ENCODE peak calls at places on chromosomes 2 and 18, in nine cellular contexts. One of them, this sample, is unnamed.

GRCh38 chr18:50775726-50776125 is 44.1 kb downstream of the MRO start:
- DNase-seq in PC-9: no peak
- DNase-seq in transverse colon: no peak
- DNase-seq in AG04450: no peak
- DNase-seq in Calu3: no peak
- DNase-seq in pancreas: no peak
- DNase-seq in OCI-LY7: no peak
- DNase-seq in HL-60: no peak
- DNase-seq in WERI-Rb-1: no peak
- DNase-seq in this sample: no peak

GRCh38 chr2:85718885-85719487 is 24.8 kb downstream of the GNLY start:
- DNase-seq in PC-9: no peak
- DNase-seq in transverse colon: no peak
- DNase-seq in AG04450: no peak
- DNase-seq in Calu3: no peak
- DNase-seq in pancreas: no peak
- DNase-seq in OCI-LY7: no peak
- DNase-seq in HL-60: no peak
- DNase-seq in WERI-Rb-1: no peak
- DNase-seq in this sample: no peak

GRCh38 chr18:55920063-55920462 is 332.1 kb upstream of the TCF4 start:
- DNase-seq in PC-9: no peak
- DNase-seq in transverse colon: no peak
- DNase-seq in AG04450: no peak
- DNase-seq in Calu3: no peak
- DNase-seq in pancreas: no peak
- DNase-seq in OCI-LY7: no peak
- DNase-seq in HL-60: no peak
- DNase-seq in WERI-Rb-1: no peak
- DNase-seq in this sample: no peak

GRCh38 chr2:135820003-135820618 is 16.9 kb downstream of the LCT start:
- DNase-seq in PC-9: no peak
- DNase-seq in transverse colon: no peak
- DNase-seq in AG04450: peak
- DNase-seq in Calu3: no peak
- DNase-seq in pancreas: no peak
- DNase-seq in OCI-LY7: no peak
- DNase-seq in HL-60: peak
- DNase-seq in WERI-Rb-1: no peak
- DNase-seq in this sample: peak

GRCh38 chr2:190443778-190444481 is 35.8 kb downstream of the MFSD6 start:
- DNase-seq in PC-9: no peak
- DNase-seq in transverse colon: no peak
- DNase-seq in AG04450: peak
- DNase-seq in Calu3: no peak
- DNase-seq in pancreas: no peak
- DNase-seq in OCI-LY7: no peak
- DNase-seq in HL-60: no peak
- DNase-seq in WERI-Rb-1: no peak
- DNase-seq in this sample: no peak

GRCh38 chr2:227163998-227164744 is at the start of the genes COL4A3 and COL4A4:
- DNase-seq in PC-9: no peak
- DNase-seq in transverse colon: peak
- DNase-seq in AG04450: no peak
- DNase-seq in Calu3: peak
- DNase-seq in pancreas: peak
- DNase-seq in OCI-LY7: no peak
- DNase-seq in HL-60: no peak
- DNase-seq in WERI-Rb-1: peak
- DNase-seq in this sample: no peak

GRCh38 chr2:27001851-27002369 is 30.9 kb upstream of the TMEM214 start:
- DNase-seq in PC-9: no peak
- DNase-seq in transverse colon: no peak
- DNase-seq in AG04450: no peak
- DNase-seq in Calu3: no peak
- DNase-seq in pancreas: no peak
- DNase-seq in OCI-LY7: no peak
- DNase-seq in HL-60: no peak
- DNase-seq in WERI-Rb-1: no peak
- DNase-seq in this sample: no peak

GRCh38 chr2:45616663-45617411 is 5.8 kb upstream of the SRBD1 start:
- DNase-seq in PC-9: peak
- DNase-seq in transverse colon: no peak
- DNase-seq in AG04450: no peak
- DNase-seq in Calu3: no peak
- DNase-seq in pancreas: no peak
- DNase-seq in OCI-LY7: no peak
- DNase-seq in HL-60: no peak
- DNase-seq in WERI-Rb-1: peak
- DNase-seq in this sample: no peak

GRCh38 chr2:191263050-191263449 is 17.8 kb downstream of the MYO1B start:
- DNase-seq in PC-9: no peak
- DNase-seq in transverse colon: no peak
- DNase-seq in AG04450: no peak
- DNase-seq in Calu3: no peak
- DNase-seq in pancreas: no peak
- DNase-seq in OCI-LY7: no peak
- DNase-seq in HL-60: no peak
- DNase-seq in WERI-Rb-1: no peak
- DNase-seq in this sample: no peak

GRCh38 chr18:23864620-23865019 is 149.9 kb upstream of the TTC39C start:
- DNase-seq in PC-9: no peak
- DNase-seq in transverse colon: no peak
- DNase-seq in AG04450: no peak
- DNase-seq in Calu3: no peak
- DNase-seq in pancreas: no peak
- DNase-seq in OCI-LY7: peak
- DNase-seq in HL-60: no peak
- DNase-seq in WERI-Rb-1: no peak
- DNase-seq in this sample: peak

GRCh38 chr2:11458753-11459152 is 7.2 kb downstream of the E2F6 start:
- DNase-seq in PC-9: no peak
- DNase-seq in transverse colon: no peak
- DNase-seq in AG04450: no peak
- DNase-seq in Calu3: no peak
- DNase-seq in pancreas: no peak
- DNase-seq in OCI-LY7: no peak
- DNase-seq in HL-60: no peak
- DNase-seq in WERI-Rb-1: no peak
- DNase-seq in this sample: no peak

GRCh38 chr2:156190532-156190931 is 142.0 kb downstream of the NR4A2 start:
- DNase-seq in PC-9: no peak
- DNase-seq in transverse colon: peak
- DNase-seq in AG04450: no peak
- DNase-seq in Calu3: no peak
- DNase-seq in pancreas: no peak
- DNase-seq in OCI-LY7: no peak
- DNase-seq in HL-60: no peak
- DNase-seq in WERI-Rb-1: no peak
- DNase-seq in this sample: no peak

GRCh38 chr2:201182650-201183372 is at the start of gene CASP10:
- DNase-seq in PC-9: peak
- DNase-seq in transverse colon: peak
- DNase-seq in AG04450: no peak
- DNase-seq in Calu3: peak
- DNase-seq in pancreas: no peak
- DNase-seq in OCI-LY7: peak
- DNase-seq in HL-60: peak
- DNase-seq in WERI-Rb-1: no peak
- DNase-seq in this sample: no peak

GRCh38 chr2:206354129-206354528 is 79.7 kb downstream of the ZDBF2 start:
- DNase-seq in PC-9: no peak
- DNase-seq in transverse colon: no peak
- DNase-seq in AG04450: no peak
- DNase-seq in Calu3: no peak
- DNase-seq in pancreas: no peak
- DNase-seq in OCI-LY7: peak
- DNase-seq in HL-60: no peak
- DNase-seq in WERI-Rb-1: no peak
- DNase-seq in this sample: no peak

GRCh38 chr2:206349375-206349774 is 74.9 kb downstream of the ZDBF2 start:
- DNase-seq in PC-9: no peak
- DNase-seq in transverse colon: no peak
- DNase-seq in AG04450: no peak
- DNase-seq in Calu3: no peak
- DNase-seq in pancreas: no peak
- DNase-seq in OCI-LY7: no peak
- DNase-seq in HL-60: no peak
- DNase-seq in WERI-Rb-1: no peak
- DNase-seq in this sample: no peak

GRCh38 chr2:206353685-206354084 is 79.2 kb downstream of the ZDBF2 start:
- DNase-seq in PC-9: no peak
- DNase-seq in transverse colon: no peak
- DNase-seq in AG04450: no peak
- DNase-seq in Calu3: no peak
- DNase-seq in pancreas: no peak
- DNase-seq in OCI-LY7: peak
- DNase-seq in HL-60: no peak
- DNase-seq in WERI-Rb-1: no peak
- DNase-seq in this sample: no peak
- TF ChIP-seq CTCF in PC-9: no peak
- TF ChIP-seq CTCF in transverse colon: no peak
- TF ChIP-seq CTCF in AG04450: peak
- TF ChIP-seq CTCF in Calu3: no peak
- TF ChIP-seq CTCF in pancreas: no peak
- TF ChIP-seq CTCF in OCI-LY7: peak
- TF ChIP-seq CTCF in HL-60: no peak
- TF ChIP-seq CTCF in WERI-Rb-1: no peak
- TF ChIP-seq CTCF in this sample: no peak

GRCh38 chr2:127173073-127173472 is 47.0 kb downstream of the CYP27C1 start:
- DNase-seq in PC-9: no peak
- DNase-seq in transverse colon: no peak
- DNase-seq in AG04450: peak
- DNase-seq in Calu3: no peak
- DNase-seq in pancreas: no peak
- DNase-seq in OCI-LY7: no peak
- DNase-seq in HL-60: no peak
- DNase-seq in WERI-Rb-1: no peak
- DNase-seq in this sample: no peak

GRCh38 chr2:127175821-127176354 is 44.2 kb downstream of the CYP27C1 start:
- DNase-seq in PC-9: no peak
- DNase-seq in transverse colon: peak
- DNase-seq in AG04450: no peak
- DNase-seq in Calu3: no peak
- DNase-seq in pancreas: no peak
- DNase-seq in OCI-LY7: no peak
- DNase-seq in HL-60: no peak
- DNase-seq in WERI-Rb-1: no peak
- DNase-seq in this sample: no peak

GRCh38 chr2:127174977-127175376 is 45.1 kb downstream of the CYP27C1 start:
- DNase-seq in PC-9: no peak
- DNase-seq in transverse colon: peak
- DNase-seq in AG04450: no peak
- DNase-seq in Calu3: no peak
- DNase-seq in pancreas: no peak
- DNase-seq in OCI-LY7: no peak
- DNase-seq in HL-60: no peak
- DNase-seq in WERI-Rb-1: peak
- DNase-seq in this sample: no peak

GRCh38 chr2:127175406-127175805 is 44.7 kb downstream of the CYP27C1 start:
- DNase-seq in PC-9: no peak
- DNase-seq in transverse colon: peak
- DNase-seq in AG04450: no peak
- DNase-seq in Calu3: no peak
- DNase-seq in pancreas: no peak
- DNase-seq in OCI-LY7: no peak
- DNase-seq in HL-60: no peak
- DNase-seq in WERI-Rb-1: no peak
- DNase-seq in this sample: no peak

GRCh38 chr2:127174176-127174575 is 45.9 kb downstream of the CYP27C1 start:
- DNase-seq in PC-9: peak
- DNase-seq in transverse colon: peak
- DNase-seq in AG04450: no peak
- DNase-seq in Calu3: peak
- DNase-seq in pancreas: no peak
- DNase-seq in OCI-LY7: no peak
- DNase-seq in HL-60: no peak
- DNase-seq in WERI-Rb-1: peak
- DNase-seq in this sample: no peak
- TF ChIP-seq CTCF in PC-9: peak
- TF ChIP-seq CTCF in transverse colon: peak
- TF ChIP-seq CTCF in AG04450: peak
- TF ChIP-seq CTCF in Calu3: peak
- TF ChIP-seq CTCF in pancreas: no peak
- TF ChIP-seq CTCF in OCI-LY7: peak
- TF ChIP-seq CTCF in HL-60: no peak
- TF ChIP-seq CTCF in WERI-Rb-1: peak
- TF ChIP-seq CTCF in this sample: no peak

DNA sequence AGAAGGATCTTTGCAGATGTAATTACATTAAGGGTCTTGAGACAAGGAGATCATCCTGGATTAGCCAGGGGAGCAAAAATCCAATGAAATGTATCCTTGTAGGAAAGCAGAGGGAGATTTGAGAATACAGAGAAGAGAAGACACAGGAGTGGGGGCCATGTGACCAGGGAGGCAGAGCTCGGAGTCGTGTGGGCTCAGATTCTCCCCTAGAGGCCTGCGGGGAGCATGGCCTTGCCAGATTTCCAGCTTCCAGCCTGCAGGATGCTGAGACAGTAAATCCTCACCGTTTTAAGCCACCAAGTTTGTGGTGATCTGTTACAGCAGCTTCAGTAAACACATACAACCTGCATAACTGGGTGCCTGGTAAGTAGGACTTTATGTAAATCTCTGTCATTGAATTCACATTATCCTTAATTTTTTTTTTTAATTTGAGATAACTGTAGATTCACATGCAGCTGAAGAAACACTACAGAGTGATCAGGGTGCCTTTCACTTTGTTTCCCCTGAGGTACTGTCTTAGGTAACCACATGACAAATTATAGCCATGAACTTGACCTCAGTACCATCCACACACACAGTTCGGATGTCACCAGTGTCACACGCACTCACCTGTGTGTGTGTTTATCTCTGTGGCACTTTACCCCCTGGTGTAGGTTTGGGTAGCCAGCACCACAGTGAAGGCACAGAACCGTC is 138.4 kb upstream of the HDAC4 start:
- DNase-seq in PC-9: no peak
- DNase-seq in transverse colon: no peak
- DNase-seq in AG04450: no peak
- DNase-seq in Calu3: no peak
- DNase-seq in pancreas: no peak
- DNase-seq in OCI-LY7: no peak
- DNase-seq in HL-60: no peak
- DNase-seq in WERI-Rb-1: peak
- DNase-seq in this sample: no peak
- TF ChIP-seq CTCF in PC-9: no peak
- TF ChIP-seq CTCF in transverse colon: no peak
- TF ChIP-seq CTCF in AG04450: no peak
- TF ChIP-seq CTCF in Calu3: no peak
- TF ChIP-seq CTCF in pancreas: no peak
- TF ChIP-seq CTCF in OCI-LY7: no peak
- TF ChIP-seq CTCF in HL-60: no peak
- TF ChIP-seq CTCF in WERI-Rb-1: peak
- TF ChIP-seq CTCF in this sample: no peak

DNA sequence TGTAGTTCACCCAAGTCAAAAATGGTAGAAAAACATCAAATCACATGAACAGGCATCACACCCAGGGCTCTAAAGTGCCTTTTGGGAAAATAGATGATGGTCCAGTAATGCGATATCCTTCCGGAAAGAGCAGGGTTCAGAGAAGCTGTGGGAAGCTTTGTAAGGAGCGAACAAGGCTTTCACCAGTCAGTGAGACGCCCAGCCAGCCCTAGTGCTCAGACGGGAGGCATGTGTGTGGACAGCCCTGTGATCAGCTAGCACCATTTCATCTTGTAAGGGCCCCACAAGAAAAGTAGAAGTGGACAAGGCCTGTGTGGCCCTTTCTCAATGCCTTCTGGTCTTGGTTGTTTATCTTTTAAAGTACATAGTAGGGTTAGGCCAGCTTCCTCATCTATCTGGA is 76.1 kb downstream of the SMIM21 start:
- DNase-seq in PC-9: no peak
- DNase-seq in transverse colon: no peak
- DNase-seq in AG04450: no peak
- DNase-seq in Calu3: no peak
- DNase-seq in pancreas: no peak
- DNase-seq in OCI-LY7: no peak
- DNase-seq in HL-60: no peak
- DNase-seq in WERI-Rb-1: no peak
- DNase-seq in this sample: no peak
- TF ChIP-seq CTCF in PC-9: no peak
- TF ChIP-seq CTCF in transverse colon: no peak
- TF ChIP-seq CTCF in AG04450: no peak
- TF ChIP-seq CTCF in Calu3: no peak
- TF ChIP-seq CTCF in pancreas: no peak
- TF ChIP-seq CTCF in OCI-LY7: no peak
- TF ChIP-seq CTCF in HL-60: no peak
- TF ChIP-seq CTCF in WERI-Rb-1: no peak
- TF ChIP-seq CTCF in this sample: no peak